ENCODE peak calls at places on chromosomes 2 and 18, in five cellular contexts. One of them, this sample, is unnamed.

GRCh38 chr18:50879302-50880107 is 587 bp downstream of the ME2 start:
- DNase-seq in H1: no peak
- DNase-seq in HCT116: no peak
- DNase-seq in GM12878: no peak
- DNase-seq in K562: peak
- DNase-seq in this sample: no peak

GRCh38 chr2:220279372-220279771 is 651.9 kb downstream of the SLC4A3 start:
- DNase-seq in HCT116: peak
- DNase-seq in K562: no peak
- DNase-seq in H1: no peak
- DNase-seq in GM12878: no peak
- DNase-seq in this sample: no peak

GRCh38 chr2:164868563-164869419 is 27.2 kb upstream of the COBLL1 start:
- DNase-seq in H1: no peak
- DNase-seq in HCT116: no peak
- DNase-seq in K562: no peak
- DNase-seq in GM12878: no peak
- DNase-seq in this sample: no peak

GRCh38 chr2:45458909-45459563 is 152.0 kb downstream of the SRBD1 start:
- DNase-seq in K562: peak
- DNase-seq in H1: no peak
- DNase-seq in GM12878: no peak
- DNase-seq in HCT116: peak
- DNase-seq in this sample: peak

GRCh38 chr2:232204457-232204931 is 174.1 kb upstream of the ALPP start:
- DNase-seq in GM12878: no peak
- DNase-seq in HCT116: no peak
- DNase-seq in H1: no peak
- DNase-seq in K562: no peak
- DNase-seq in this sample: no peak

GRCh38 chr18:44761812-44762211 is 81.1 kb downstream of the SETBP1 start:
- DNase-seq in GM12878: no peak
- DNase-seq in K562: no peak
- DNase-seq in HCT116: no peak
- DNase-seq in H1: no peak
- DNase-seq in this sample: peak

GRCh38 chr2:42025151-42025582 is 22.7 kb upstream of the PKDCC start:
- DNase-seq in GM12878: no peak
- DNase-seq in K562: no peak
- DNase-seq in HCT116: no peak
- DNase-seq in H1: no peak
- DNase-seq in this sample: no peak

GRCh38 chr2:13542642-13543041 is 825.9 kb downstream of the TRIB2 start:
- DNase-seq in H1: no peak
- DNase-seq in HCT116: no peak
- DNase-seq in GM12878: no peak
- DNase-seq in K562: no peak
- DNase-seq in this sample: no peak

GRCh38 chr18:12598181-12598921 is 59.6 kb downstream of the SPIRE1 start:
- DNase-seq in K562: peak
- DNase-seq in H1: no peak
- DNase-seq in HCT116: no peak
- DNase-seq in GM12878: no peak
- DNase-seq in this sample: no peak

GRCh38 chr2:1055014-1055595 is 104.5 kb downstream of the SNTG2 start:
- DNase-seq in HCT116: no peak
- DNase-seq in K562: no peak
- DNase-seq in H1: no peak
- DNase-seq in GM12878: no peak
- DNase-seq in this sample: no peak

GRCh38 chr2:186853871-186854435 is 5.0 kb upstream of the ZSWIM2 start:
- DNase-seq in GM12878: no peak
- DNase-seq in K562: no peak
- DNase-seq in H1: no peak
- DNase-seq in HCT116: no peak
- DNase-seq in this sample: no peak

GRCh38 chr2:651961-652373 is 25.2 kb downstream of the TMEM18 start:
- DNase-seq in H1: no peak
- DNase-seq in GM12878: no peak
- DNase-seq in HCT116: no peak
- DNase-seq in K562: no peak
- DNase-seq in this sample: no peak

GRCh38 chr2:201406077-201406662 is 45.1 kb downstream of the TRAK2 start:
- DNase-seq in H1: no peak
- DNase-seq in K562: peak
- DNase-seq in GM12878: no peak
- DNase-seq in HCT116: no peak
- DNase-seq in this sample: peak

GRCh38 chr2:137748533-137748932 is 215.7 kb upstream of the HNMT start:
- DNase-seq in GM12878: no peak
- DNase-seq in H1: no peak
- DNase-seq in HCT116: no peak
- DNase-seq in K562: no peak
- DNase-seq in this sample: no peak

GRCh38 chr2:192500550-192501200 is 305.9 kb upstream of the TMEFF2 start:
- DNase-seq in K562: no peak
- DNase-seq in H1: no peak
- DNase-seq in HCT116: peak
- DNase-seq in GM12878: peak
- DNase-seq in this sample: peak

GRCh38 chr2:152525277-152525838 is 190.4 kb downstream of the FMNL2 start:
- DNase-seq in GM12878: no peak
- DNase-seq in H1: no peak
- DNase-seq in K562: no peak
- DNase-seq in HCT116: no peak
- DNase-seq in this sample: no peak

GRCh38 chr2:69095246-69095645 is 82.3 kb downstream of the ANTXR1 start:
- DNase-seq in GM12878: no peak
- DNase-seq in H1: no peak
- DNase-seq in K562: no peak
- DNase-seq in HCT116: no peak
- DNase-seq in this sample: no peak

GRCh38 chr2:37156071-37156856 is 516 bp downstream of the EIF2AK2 start:
- DNase-seq in H1: no peak
- DNase-seq in GM12878: no peak
- DNase-seq in HCT116: peak
- DNase-seq in K562: peak
- DNase-seq in this sample: peak

GRCh38 chr2:240438810-240439697 is 3.6 kb downstream of the GPC1 start:
- DNase-seq in H1: no peak
- DNase-seq in HCT116: no peak
- DNase-seq in GM12878: no peak
- DNase-seq in K562: no peak
- DNase-seq in this sample: no peak

GRCh38 chr2:178273787-178274360 is 79.6 kb downstream of the OSBPL6 start:
- DNase-seq in K562: peak
- DNase-seq in HCT116: no peak
- DNase-seq in GM12878: no peak
- DNase-seq in H1: no peak
- DNase-seq in this sample: no peak

GRCh38 chr18:68489018-68489792 is 225.7 kb downstream of the TMX3 start:
- DNase-seq in H1: peak
- DNase-seq in GM12878: no peak
- DNase-seq in HCT116: no peak
- DNase-seq in K562: no peak
- DNase-seq in this sample: no peak

GRCh38 chr18:9683418-9684396 is 24.4 kb upstream of the RAB31 start:
- DNase-seq in H1: no peak
- DNase-seq in GM12878: no peak
- DNase-seq in HCT116: peak
- DNase-seq in K562: peak
- DNase-seq in this sample: peak

DNA sequence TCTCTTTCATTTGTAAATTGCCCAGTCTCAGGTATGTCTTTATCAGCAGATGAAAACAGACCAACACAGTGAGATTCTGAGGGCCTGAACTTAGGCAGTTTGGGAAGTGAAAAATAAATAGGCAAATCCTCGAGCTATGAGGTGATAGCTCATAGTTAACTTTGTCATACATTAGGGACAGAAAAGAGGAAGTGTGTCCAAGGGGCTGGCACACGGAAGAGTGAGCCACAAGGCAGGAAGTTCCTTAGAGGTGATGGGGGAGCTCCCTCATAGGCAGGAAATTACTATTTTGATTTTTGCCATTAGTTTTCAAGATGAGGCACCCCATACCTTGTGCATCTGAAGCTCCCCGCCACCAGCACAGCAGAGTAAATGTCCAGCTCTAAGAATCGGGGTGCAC is 658.6 kb upstream of the ID2 start:
- DNase-seq in H1: no peak
- DNase-seq in GM12878: no peak
- DNase-seq in K562: no peak
- DNase-seq in HCT116: no peak
- DNase-seq in this sample: no peak
- TF ChIP-seq JUND in H1: no peak
- TF ChIP-seq JUND in GM12878: no peak
- TF ChIP-seq JUND in K562: no peak
- TF ChIP-seq JUND in HCT116: no peak
- TF ChIP-seq JUND in this sample: no peak

DNA sequence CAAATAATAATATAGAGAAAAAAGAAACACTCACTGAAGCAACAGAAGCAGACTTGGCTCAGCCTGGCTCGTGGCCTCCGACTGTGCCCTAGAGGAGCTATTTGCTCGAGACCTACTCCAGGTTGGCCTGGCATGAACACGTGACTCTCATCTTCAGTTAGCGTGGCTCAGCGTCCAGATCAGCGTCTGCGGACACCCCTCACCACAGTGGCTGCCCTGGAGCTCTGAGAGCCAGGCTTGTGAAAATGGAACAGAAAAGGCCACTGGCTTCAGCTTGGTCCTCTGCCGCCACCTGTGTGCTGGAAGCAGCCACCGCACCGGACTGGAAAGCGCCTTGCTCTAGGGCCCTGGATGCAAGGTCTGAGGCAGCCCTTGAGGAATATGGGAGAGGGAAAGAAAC is 1184.0 kb upstream of the GYPC start:
- DNase-seq in GM12878: no peak
- DNase-seq in K562: peak
- DNase-seq in HCT116: no peak
- DNase-seq in H1: peak
- DNase-seq in this sample: peak
- TF ChIP-seq JUND in GM12878: no peak
- TF ChIP-seq JUND in K562: no peak
- TF ChIP-seq JUND in HCT116: no peak
- TF ChIP-seq JUND in H1: no peak
- TF ChIP-seq JUND in this sample: no peak

GRCh38 chr2:217858519-217859466 is 144.0 kb downstream of the TNS1 start:
- DNase-seq in HCT116: no peak
- DNase-seq in GM12878: no peak
- DNase-seq in K562: peak
- DNase-seq in H1: no peak
- DNase-seq in this sample: peak
- TF ChIP-seq JUND in HCT116: no peak
- TF ChIP-seq JUND in GM12878: no peak
- TF ChIP-seq JUND in K562: no peak
- TF ChIP-seq JUND in H1: no peak
- TF ChIP-seq JUND in this sample: no peak

DNA sequence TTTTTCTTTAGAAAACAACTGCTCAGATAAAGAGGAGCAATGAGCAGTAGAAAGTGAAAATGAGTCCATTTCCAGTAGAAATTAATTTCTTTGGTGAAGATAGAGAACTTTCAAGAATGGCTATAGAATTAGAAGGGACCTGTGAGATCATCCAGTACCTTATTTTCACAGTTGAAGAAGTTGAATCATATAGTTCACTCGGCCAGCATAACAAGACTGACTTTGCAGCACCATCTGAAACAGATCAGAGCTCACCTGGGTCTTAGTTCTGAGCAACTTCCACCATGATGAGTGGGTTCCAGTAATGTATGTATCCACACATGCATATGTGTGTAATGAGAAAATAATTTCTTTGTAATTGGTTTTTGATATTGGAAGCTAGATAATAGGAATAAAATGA is 58.6 kb downstream of the CERS6 start:
- DNase-seq in K562: no peak
- DNase-seq in HCT116: no peak
- DNase-seq in GM12878: no peak
- DNase-seq in H1: no peak
- DNase-seq in this sample: no peak
- TF ChIP-seq JUND in K562: no peak
- TF ChIP-seq JUND in HCT116: no peak
- TF ChIP-seq JUND in GM12878: no peak
- TF ChIP-seq JUND in H1: no peak
- TF ChIP-seq JUND in this sample: no peak

GRCh38 chr18:21636769-21637168 is 24.7 kb downstream of the SNRPD1 start:
- DNase-seq in HCT116: no peak
- DNase-seq in H1: no peak
- DNase-seq in GM12878: no peak
- DNase-seq in K562: no peak
- DNase-seq in this sample: no peak
- TF ChIP-seq JUND in HCT116: no peak
- TF ChIP-seq JUND in H1: no peak
- TF ChIP-seq JUND in GM12878: no peak
- TF ChIP-seq JUND in K562: no peak
- TF ChIP-seq JUND in this sample: no peak

DNA sequence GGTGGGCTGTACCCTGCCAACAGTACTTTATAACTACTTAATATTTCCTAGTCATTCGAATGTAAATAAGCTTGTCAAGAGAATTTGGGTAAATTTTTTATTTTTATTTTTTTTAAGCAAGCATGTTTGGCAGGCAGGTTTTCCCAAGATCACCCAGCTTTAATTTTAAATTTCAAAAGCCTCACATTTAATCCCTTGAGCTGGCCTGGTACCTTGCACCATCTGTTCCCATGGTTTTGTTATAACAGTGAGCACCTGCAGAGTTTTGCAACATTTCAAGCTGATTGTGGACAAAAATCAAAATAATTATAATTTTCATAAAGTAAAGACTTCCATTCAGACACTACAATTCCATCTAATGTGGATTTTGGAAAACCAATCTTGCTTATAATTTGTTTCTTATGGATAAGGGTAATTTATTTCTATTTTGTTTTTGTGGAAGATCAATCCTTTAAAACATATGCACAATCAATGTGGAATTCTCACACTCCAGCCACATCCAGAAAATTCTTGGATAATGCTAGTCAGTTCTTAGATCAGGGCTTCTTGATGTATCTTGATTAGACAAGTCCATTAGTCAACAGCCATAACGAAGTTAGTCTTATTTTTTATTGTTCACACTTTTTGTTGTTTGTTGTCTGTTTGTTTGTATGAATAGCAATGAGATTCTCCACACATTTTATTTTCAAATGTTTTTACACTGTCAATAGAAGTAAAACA is 689.3 kb downstream of the NR4A2 start:
- DNase-seq in HCT116: no peak
- DNase-seq in H1: no peak
- DNase-seq in K562: no peak
- DNase-seq in GM12878: no peak
- DNase-seq in this sample: no peak
- TF ChIP-seq JUND in HCT116: no peak
- TF ChIP-seq JUND in H1: no peak
- TF ChIP-seq JUND in K562: no peak
- TF ChIP-seq JUND in GM12878: no peak
- TF ChIP-seq JUND in this sample: no peak

GRCh38 chr2:225337183-225337582 is 62.3 kb upstream of the NYAP2 start:
- DNase-seq in HCT116: no peak
- DNase-seq in H1: no peak
- DNase-seq in K562: no peak
- DNase-seq in GM12878: no peak
- DNase-seq in this sample: no peak
- TF ChIP-seq JUND in HCT116: no peak
- TF ChIP-seq JUND in H1: peak
- TF ChIP-seq JUND in K562: no peak
- TF ChIP-seq JUND in GM12878: no peak
- TF ChIP-seq JUND in this sample: no peak

This sample was measured in T47D.